ENCODE peak calls at places on chromosome 10, in seven cellular contexts. One of them, this sample, is unnamed.

GRCh38 chr10:75525646-75526045 is 94.2 kb downstream of the LRMDA start:
- DNase-seq in hippocampal formation: no peak
- DNase-seq in activated CD8-positive, alpha-beta memory T cell treated with anti-CD3 and anti-CD28 coated beads for 4 hours: no peak
- DNase-seq in activated T-cell treated with anti-CD3 and anti-CD28 coated beads for 1 hour: no peak
- DNase-seq in fibroblast of lung: peak
- DNase-seq in stimulated activated CD4-positive, alpha-beta T cell treated with anti-CD3 and anti-CD28 coated beads, Interleukin-12 subunit alpha, Interleukin-12 subunit beta, amount 100 ng/mL, for 48 hours: no peak
- DNase-seq in T-cell: no peak
- DNase-seq in this sample: no peak

GRCh38 chr10:102450124-102450373 is 1.3 kb downstream of the C10orf95 start:
- DNase-seq in T-cell: no peak
- DNase-seq in hippocampal formation: no peak
- DNase-seq in activated CD8-positive, alpha-beta memory T cell treated with anti-CD3 and anti-CD28 coated beads for 4 hours: no peak
- DNase-seq in fibroblast of lung: no peak
- DNase-seq in stimulated activated CD4-positive, alpha-beta T cell treated with anti-CD3 and anti-CD28 coated beads, Interleukin-12 subunit alpha, Interleukin-12 subunit beta, amount 100 ng/mL, for 48 hours: no peak
- DNase-seq in activated T-cell treated with anti-CD3 and anti-CD28 coated beads for 1 hour: no peak
- DNase-seq in this sample: no peak

GRCh38 chr10:95360122-95360715 is 69.4 kb upstream of the PDLIM1 start:
- DNase-seq in activated CD8-positive, alpha-beta memory T cell treated with anti-CD3 and anti-CD28 coated beads for 4 hours: no peak
- DNase-seq in stimulated activated CD4-positive, alpha-beta T cell treated with anti-CD3 and anti-CD28 coated beads, Interleukin-12 subunit alpha, Interleukin-12 subunit beta, amount 100 ng/mL, for 48 hours: no peak
- DNase-seq in T-cell: no peak
- DNase-seq in fibroblast of lung: peak
- DNase-seq in hippocampal formation: no peak
- DNase-seq in activated T-cell treated with anti-CD3 and anti-CD28 coated beads for 1 hour: no peak
- DNase-seq in this sample: no peak

GRCh38 chr10:4081691-4082111 is 296.7 kb upstream of the KLF6 start:
- DNase-seq in T-cell: no peak
- DNase-seq in activated CD8-positive, alpha-beta memory T cell treated with anti-CD3 and anti-CD28 coated beads for 4 hours: no peak
- DNase-seq in stimulated activated CD4-positive, alpha-beta T cell treated with anti-CD3 and anti-CD28 coated beads, Interleukin-12 subunit alpha, Interleukin-12 subunit beta, amount 100 ng/mL, for 48 hours: no peak
- DNase-seq in activated T-cell treated with anti-CD3 and anti-CD28 coated beads for 1 hour: no peak
- DNase-seq in fibroblast of lung: no peak
- DNase-seq in hippocampal formation: no peak
- DNase-seq in this sample: peak

GRCh38 chr10:104109908-104110662 is 11.9 kb upstream of the SFR1 start:
- DNase-seq in activated CD8-positive, alpha-beta memory T cell treated with anti-CD3 and anti-CD28 coated beads for 4 hours: no peak
- DNase-seq in stimulated activated CD4-positive, alpha-beta T cell treated with anti-CD3 and anti-CD28 coated beads, Interleukin-12 subunit alpha, Interleukin-12 subunit beta, amount 100 ng/mL, for 48 hours: no peak
- DNase-seq in fibroblast of lung: peak
- DNase-seq in activated T-cell treated with anti-CD3 and anti-CD28 coated beads for 1 hour: no peak
- DNase-seq in T-cell: no peak
- DNase-seq in hippocampal formation: no peak
- DNase-seq in this sample: no peak

GRCh38 chr10:5861269-5862031 is 28.2 kb downstream of the ANKRD16 start:
- DNase-seq in stimulated activated CD4-positive, alpha-beta T cell treated with anti-CD3 and anti-CD28 coated beads, Interleukin-12 subunit alpha, Interleukin-12 subunit beta, amount 100 ng/mL, for 48 hours: no peak
- DNase-seq in hippocampal formation: no peak
- DNase-seq in fibroblast of lung: peak
- DNase-seq in activated CD8-positive, alpha-beta memory T cell treated with anti-CD3 and anti-CD28 coated beads for 4 hours: no peak
- DNase-seq in T-cell: no peak
- DNase-seq in activated T-cell treated with anti-CD3 and anti-CD28 coated beads for 1 hour: no peak
- DNase-seq in this sample: peak

GRCh38 chr10:28556142-28556541 is 23.2 kb downstream of the WAC start:
- DNase-seq in stimulated activated CD4-positive, alpha-beta T cell treated with anti-CD3 and anti-CD28 coated beads, Interleukin-12 subunit alpha, Interleukin-12 subunit beta, amount 100 ng/mL, for 48 hours: no peak
- DNase-seq in fibroblast of lung: no peak
- DNase-seq in activated CD8-positive, alpha-beta memory T cell treated with anti-CD3 and anti-CD28 coated beads for 4 hours: no peak
- DNase-seq in hippocampal formation: no peak
- DNase-seq in T-cell: no peak
- DNase-seq in activated T-cell treated with anti-CD3 and anti-CD28 coated beads for 1 hour: no peak
- DNase-seq in this sample: no peak

GRCh38 chr10:124087672-124088634 is 5.4 kb downstream of the CHST15 start:
- DNase-seq in activated T-cell treated with anti-CD3 and anti-CD28 coated beads for 1 hour: no peak
- DNase-seq in activated CD8-positive, alpha-beta memory T cell treated with anti-CD3 and anti-CD28 coated beads for 4 hours: no peak
- DNase-seq in stimulated activated CD4-positive, alpha-beta T cell treated with anti-CD3 and anti-CD28 coated beads, Interleukin-12 subunit alpha, Interleukin-12 subunit beta, amount 100 ng/mL, for 48 hours: no peak
- DNase-seq in hippocampal formation: no peak
- DNase-seq in T-cell: no peak
- DNase-seq in fibroblast of lung: no peak
- DNase-seq in this sample: no peak

GRCh38 chr10:110910138-110910537 is 8.8 kb downstream of the BBIP1 start:
- DNase-seq in hippocampal formation: no peak
- DNase-seq in activated CD8-positive, alpha-beta memory T cell treated with anti-CD3 and anti-CD28 coated beads for 4 hours: no peak
- DNase-seq in fibroblast of lung: no peak
- DNase-seq in activated T-cell treated with anti-CD3 and anti-CD28 coated beads for 1 hour: no peak
- DNase-seq in T-cell: no peak
- DNase-seq in stimulated activated CD4-positive, alpha-beta T cell treated with anti-CD3 and anti-CD28 coated beads, Interleukin-12 subunit alpha, Interleukin-12 subunit beta, amount 100 ng/mL, for 48 hours: no peak
- DNase-seq in this sample: no peak

GRCh38 chr10:2798340-2798739 is 269.0 kb upstream of the PFKP start:
- DNase-seq in hippocampal formation: no peak
- DNase-seq in T-cell: no peak
- DNase-seq in activated CD8-positive, alpha-beta memory T cell treated with anti-CD3 and anti-CD28 coated beads for 4 hours: no peak
- DNase-seq in fibroblast of lung: no peak
- DNase-seq in stimulated activated CD4-positive, alpha-beta T cell treated with anti-CD3 and anti-CD28 coated beads, Interleukin-12 subunit alpha, Interleukin-12 subunit beta, amount 100 ng/mL, for 48 hours: no peak
- DNase-seq in activated T-cell treated with anti-CD3 and anti-CD28 coated beads for 1 hour: no peak
- DNase-seq in this sample: no peak

GRCh38 chr10:92091965-92092364 is 168.4 kb downstream of the BTAF1 start:
- DNase-seq in T-cell: no peak
- DNase-seq in activated CD8-positive, alpha-beta memory T cell treated with anti-CD3 and anti-CD28 coated beads for 4 hours: no peak
- DNase-seq in hippocampal formation: no peak
- DNase-seq in stimulated activated CD4-positive, alpha-beta T cell treated with anti-CD3 and anti-CD28 coated beads, Interleukin-12 subunit alpha, Interleukin-12 subunit beta, amount 100 ng/mL, for 48 hours: no peak
- DNase-seq in fibroblast of lung: no peak
- DNase-seq in activated T-cell treated with anti-CD3 and anti-CD28 coated beads for 1 hour: no peak
- DNase-seq in this sample: no peak

GRCh38 chr10:62860946-62861345 is 44.8 kb upstream of the EGR2 start:
- DNase-seq in fibroblast of lung: peak
- DNase-seq in stimulated activated CD4-positive, alpha-beta T cell treated with anti-CD3 and anti-CD28 coated beads, Interleukin-12 subunit alpha, Interleukin-12 subunit beta, amount 100 ng/mL, for 48 hours: no peak
- DNase-seq in T-cell: no peak
- DNase-seq in hippocampal formation: no peak
- DNase-seq in activated T-cell treated with anti-CD3 and anti-CD28 coated beads for 1 hour: no peak
- DNase-seq in activated CD8-positive, alpha-beta memory T cell treated with anti-CD3 and anti-CD28 coated beads for 4 hours: no peak
- DNase-seq in this sample: no peak

GRCh38 chr10:103757531-103758293 is 97.7 kb downstream of the SH3PXD2A start:
- DNase-seq in activated T-cell treated with anti-CD3 and anti-CD28 coated beads for 1 hour: peak
- DNase-seq in fibroblast of lung: peak
- DNase-seq in T-cell: no peak
- DNase-seq in activated CD8-positive, alpha-beta memory T cell treated with anti-CD3 and anti-CD28 coated beads for 4 hours: peak
- DNase-seq in hippocampal formation: peak
- DNase-seq in stimulated activated CD4-positive, alpha-beta T cell treated with anti-CD3 and anti-CD28 coated beads, Interleukin-12 subunit alpha, Interleukin-12 subunit beta, amount 100 ng/mL, for 48 hours: peak
- DNase-seq in this sample: peak

GRCh38 chr10:13902868-13903267 is 316.1 kb downstream of the PRPF18 start:
- DNase-seq in hippocampal formation: no peak
- DNase-seq in stimulated activated CD4-positive, alpha-beta T cell treated with anti-CD3 and anti-CD28 coated beads, Interleukin-12 subunit alpha, Interleukin-12 subunit beta, amount 100 ng/mL, for 48 hours: no peak
- DNase-seq in activated T-cell treated with anti-CD3 and anti-CD28 coated beads for 1 hour: no peak
- DNase-seq in T-cell: no peak
- DNase-seq in fibroblast of lung: no peak
- DNase-seq in activated CD8-positive, alpha-beta memory T cell treated with anti-CD3 and anti-CD28 coated beads for 4 hours: no peak
- DNase-seq in this sample: no peak

GRCh38 chr10:6743291-6743849 is 163.3 kb upstream of the PRKCQ start:
- DNase-seq in fibroblast of lung: no peak
- DNase-seq in T-cell: no peak
- DNase-seq in activated CD8-positive, alpha-beta memory T cell treated with anti-CD3 and anti-CD28 coated beads for 4 hours: no peak
- DNase-seq in hippocampal formation: no peak
- DNase-seq in stimulated activated CD4-positive, alpha-beta T cell treated with anti-CD3 and anti-CD28 coated beads, Interleukin-12 subunit alpha, Interleukin-12 subunit beta, amount 100 ng/mL, for 48 hours: no peak
- DNase-seq in activated T-cell treated with anti-CD3 and anti-CD28 coated beads for 1 hour: no peak
- DNase-seq in this sample: no peak

GRCh38 chr10:43696909-43697499 is 48.3 kb upstream of the ZNF32 start:
- DNase-seq in activated CD8-positive, alpha-beta memory T cell treated with anti-CD3 and anti-CD28 coated beads for 4 hours: no peak
- DNase-seq in fibroblast of lung: no peak
- DNase-seq in hippocampal formation: no peak
- DNase-seq in activated T-cell treated with anti-CD3 and anti-CD28 coated beads for 1 hour: no peak
- DNase-seq in T-cell: no peak
- DNase-seq in stimulated activated CD4-positive, alpha-beta T cell treated with anti-CD3 and anti-CD28 coated beads, Interleukin-12 subunit alpha, Interleukin-12 subunit beta, amount 100 ng/mL, for 48 hours: no peak
- DNase-seq in this sample: no peak

GRCh38 chr10:34169677-34170076 is 645.4 kb downstream of the PARD3 start:
- DNase-seq in activated T-cell treated with anti-CD3 and anti-CD28 coated beads for 1 hour: no peak
- DNase-seq in stimulated activated CD4-positive, alpha-beta T cell treated with anti-CD3 and anti-CD28 coated beads, Interleukin-12 subunit alpha, Interleukin-12 subunit beta, amount 100 ng/mL, for 48 hours: no peak
- DNase-seq in activated CD8-positive, alpha-beta memory T cell treated with anti-CD3 and anti-CD28 coated beads for 4 hours: no peak
- DNase-seq in T-cell: no peak
- DNase-seq in hippocampal formation: no peak
- DNase-seq in fibroblast of lung: no peak
- DNase-seq in this sample: no peak

GRCh38 chr10:11208908-11209809 is 191.5 kb downstream of the CELF2 start:
- DNase-seq in stimulated activated CD4-positive, alpha-beta T cell treated with anti-CD3 and anti-CD28 coated beads, Interleukin-12 subunit alpha, Interleukin-12 subunit beta, amount 100 ng/mL, for 48 hours: no peak
- DNase-seq in T-cell: no peak
- DNase-seq in activated CD8-positive, alpha-beta memory T cell treated with anti-CD3 and anti-CD28 coated beads for 4 hours: no peak
- DNase-seq in fibroblast of lung: no peak
- DNase-seq in activated T-cell treated with anti-CD3 and anti-CD28 coated beads for 1 hour: no peak
- DNase-seq in hippocampal formation: no peak
- DNase-seq in this sample: no peak

GRCh38 chr10:30052062-30052461 is 7.3 kb downstream of the JCAD start:
- DNase-seq in activated CD8-positive, alpha-beta memory T cell treated with anti-CD3 and anti-CD28 coated beads for 4 hours: no peak
- DNase-seq in fibroblast of lung: no peak
- DNase-seq in T-cell: no peak
- DNase-seq in activated T-cell treated with anti-CD3 and anti-CD28 coated beads for 1 hour: no peak
- DNase-seq in stimulated activated CD4-positive, alpha-beta T cell treated with anti-CD3 and anti-CD28 coated beads, Interleukin-12 subunit alpha, Interleukin-12 subunit beta, amount 100 ng/mL, for 48 hours: no peak
- DNase-seq in hippocampal formation: no peak
- DNase-seq in this sample: no peak

GRCh38 chr10:94225589-94225988 is 137.2 kb downstream of the NOC3L start:
- DNase-seq in stimulated activated CD4-positive, alpha-beta T cell treated with anti-CD3 and anti-CD28 coated beads, Interleukin-12 subunit alpha, Interleukin-12 subunit beta, amount 100 ng/mL, for 48 hours: no peak
- DNase-seq in activated CD8-positive, alpha-beta memory T cell treated with anti-CD3 and anti-CD28 coated beads for 4 hours: no peak
- DNase-seq in T-cell: no peak
- DNase-seq in activated T-cell treated with anti-CD3 and anti-CD28 coated beads for 1 hour: no peak
- DNase-seq in fibroblast of lung: peak
- DNase-seq in hippocampal formation: no peak
- DNase-seq in this sample: no peak

GRCh38 chr10:130452096-130452495 is 315.9 kb downstream of the GLRX3 start:
- DNase-seq in stimulated activated CD4-positive, alpha-beta T cell treated with anti-CD3 and anti-CD28 coated beads, Interleukin-12 subunit alpha, Interleukin-12 subunit beta, amount 100 ng/mL, for 48 hours: no peak
- DNase-seq in activated T-cell treated with anti-CD3 and anti-CD28 coated beads for 1 hour: no peak
- DNase-seq in hippocampal formation: no peak
- DNase-seq in fibroblast of lung: no peak
- DNase-seq in T-cell: no peak
- DNase-seq in activated CD8-positive, alpha-beta memory T cell treated with anti-CD3 and anti-CD28 coated beads for 4 hours: no peak
- DNase-seq in this sample: no peak

GRCh38 chr10:100022403-100022802 is 12.7 kb upstream of the DNMBP start:
- DNase-seq in T-cell: no peak
- DNase-seq in activated T-cell treated with anti-CD3 and anti-CD28 coated beads for 1 hour: no peak
- DNase-seq in fibroblast of lung: peak
- DNase-seq in activated CD8-positive, alpha-beta memory T cell treated with anti-CD3 and anti-CD28 coated beads for 4 hours: no peak
- DNase-seq in hippocampal formation: no peak
- DNase-seq in stimulated activated CD4-positive, alpha-beta T cell treated with anti-CD3 and anti-CD28 coated beads, Interleukin-12 subunit alpha, Interleukin-12 subunit beta, amount 100 ng/mL, for 48 hours: no peak
- DNase-seq in this sample: peak

GRCh38 chr10:68135922-68136718 is 26.8 kb downstream of the MYPN start:
- DNase-seq in T-cell: no peak
- DNase-seq in stimulated activated CD4-positive, alpha-beta T cell treated with anti-CD3 and anti-CD28 coated beads, Interleukin-12 subunit alpha, Interleukin-12 subunit beta, amount 100 ng/mL, for 48 hours: no peak
- DNase-seq in activated T-cell treated with anti-CD3 and anti-CD28 coated beads for 1 hour: no peak
- DNase-seq in activated CD8-positive, alpha-beta memory T cell treated with anti-CD3 and anti-CD28 coated beads for 4 hours: no peak
- DNase-seq in hippocampal formation: no peak
- DNase-seq in fibroblast of lung: peak
- DNase-seq in this sample: peak

GRCh38 chr10:30063098-30063497 is 3.7 kb upstream of the JCAD start:
- DNase-seq in activated T-cell treated with anti-CD3 and anti-CD28 coated beads for 1 hour: no peak
- DNase-seq in T-cell: no peak
- DNase-seq in activated CD8-positive, alpha-beta memory T cell treated with anti-CD3 and anti-CD28 coated beads for 4 hours: no peak
- DNase-seq in fibroblast of lung: peak
- DNase-seq in hippocampal formation: no peak
- DNase-seq in stimulated activated CD4-positive, alpha-beta T cell treated with anti-CD3 and anti-CD28 coated beads, Interleukin-12 subunit alpha, Interleukin-12 subunit beta, amount 100 ng/mL, for 48 hours: no peak
- DNase-seq in this sample: no peak

GRCh38 chr10:89699581-89700064 is 1.8 kb upstream of the KIF20B start:
- DNase-seq in T-cell: no peak
- DNase-seq in stimulated activated CD4-positive, alpha-beta T cell treated with anti-CD3 and anti-CD28 coated beads, Interleukin-12 subunit alpha, Interleukin-12 subunit beta, amount 100 ng/mL, for 48 hours: no peak
- DNase-seq in activated CD8-positive, alpha-beta memory T cell treated with anti-CD3 and anti-CD28 coated beads for 4 hours: no peak
- DNase-seq in hippocampal formation: no peak
- DNase-seq in activated T-cell treated with anti-CD3 and anti-CD28 coated beads for 1 hour: no peak
- DNase-seq in fibroblast of lung: peak
- DNase-seq in this sample: no peak

This sample was measured in astrocyte of the hippocampus.